ENCODE peak calls at places on chromosomes 6 and 20, in seven cellular contexts. Z is heart right ventricle, V is GM13977, D is lung, W is cardiac fibroblast, H is mesothelial cell of epicardium, B is glutamatergic neuron. P is an unnamed sample.

GRCh38 chr20:24910461-24910860 is 38.6 kb upstream of the CST7 start:
- DNase-seq in Z (no peak), B (no peak), D (peak; percentile 24), V (no peak), W (no peak), H (no peak), P (no peak)

GRCh38 chr20:49851991-49852390 is 39.4 kb downstream of the SLC9A8 start:
- DNase-seq in W (no peak), V (no peak), B (no peak), Z (peak; percentile 25), H (no peak), D (no peak), P (no peak)

GRCh38 chr6:168528457-168529095 is 87.6 kb downstream of the SMOC2 start:
- DNase-seq in W (peak; percentile 77), V (no peak), Z (no peak), B (no peak), D (no peak), H (no peak), P (no peak)

GRCh38 chr6:88164061-88164460 is 2.1 kb downstream of the CNR1 start:
- DNase-seq in B (peak; percentile 20), Z (no peak), D (no peak), W (no peak), H (no peak), V (no peak), P (no peak)

GRCh38 chr20:19081937-19082336 is 130.5 kb upstream of the SLC24A3 start:
- DNase-seq in B (no peak), V (no peak), H (no peak), D (no peak), Z (no peak), W (no peak), P (no peak)

GRCh38 chr6:114569643-114570042 is 226.8 kb upstream of the HS3ST5 start:
- DNase-seq in B (no peak), V (no peak), W (no peak), Z (no peak), H (no peak), D (no peak), P (no peak)

GRCh38 chr6:44041461-44042260 is 85.6 kb downstream of the MRPL14 start:
- DNase-seq in Z (no peak), B (no peak), D (no peak), V (no peak), H (no peak), W (peak; percentile 94), P (peak; percentile 98)

GRCh38 chr6:113488812-113489685 is 368.1 kb upstream of the MARCKS start:
- DNase-seq in V (no peak), H (no peak), B (no peak), W (no peak), Z (no peak), D (no peak), P (no peak)

GRCh38 chr6:39217177-39217864 is 12.0 kb downstream of the KCNK5 start:
- DNase-seq in H (no peak), D (no peak), Z (no peak), B (no peak), V (no peak), W (no peak), P (no peak)

GRCh38 chr6:166439366-166440091 is 56.8 kb upstream of the MPC1 start:
- DNase-seq in W (no peak), Z (no peak), V (no peak), D (no peak), H (no peak), B (peak; percentile 67), P (no peak)

GRCh38 chr6:115932481-115932880 is 128.2 kb downstream of the FRK start:
- DNase-seq in W (peak; percentile 5), D (no peak), Z (no peak), H (no peak), V (no peak), B (no peak), P (peak; percentile 92)

GRCh38 chr6:46254946-46255345 is 84.2 kb upstream of the ENPP5 start:
- DNase-seq in D (no peak), B (no peak), H (no peak), W (no peak), Z (no peak), V (no peak), P (no peak)

GRCh38 chr6:46248143-46248542 is 77.4 kb upstream of the ENPP5 start:
- DNase-seq in B (no peak), V (no peak), D (no peak), Z (no peak), W (no peak), H (no peak), P (no peak)

GRCh38 chr6:46255528-46255927 is 84.7 kb upstream of the ENPP5 start:
- DNase-seq in Z (no peak), W (no peak), H (no peak), V (no peak), B (no peak), D (no peak), P (no peak)

GRCh38 chr6:46254331-46254730 is 83.6 kb upstream of the ENPP5 start:
- DNase-seq in Z (no peak), H (no peak), D (no peak), B (no peak), V (no peak), W (no peak), P (peak; percentile 50)

DNA sequence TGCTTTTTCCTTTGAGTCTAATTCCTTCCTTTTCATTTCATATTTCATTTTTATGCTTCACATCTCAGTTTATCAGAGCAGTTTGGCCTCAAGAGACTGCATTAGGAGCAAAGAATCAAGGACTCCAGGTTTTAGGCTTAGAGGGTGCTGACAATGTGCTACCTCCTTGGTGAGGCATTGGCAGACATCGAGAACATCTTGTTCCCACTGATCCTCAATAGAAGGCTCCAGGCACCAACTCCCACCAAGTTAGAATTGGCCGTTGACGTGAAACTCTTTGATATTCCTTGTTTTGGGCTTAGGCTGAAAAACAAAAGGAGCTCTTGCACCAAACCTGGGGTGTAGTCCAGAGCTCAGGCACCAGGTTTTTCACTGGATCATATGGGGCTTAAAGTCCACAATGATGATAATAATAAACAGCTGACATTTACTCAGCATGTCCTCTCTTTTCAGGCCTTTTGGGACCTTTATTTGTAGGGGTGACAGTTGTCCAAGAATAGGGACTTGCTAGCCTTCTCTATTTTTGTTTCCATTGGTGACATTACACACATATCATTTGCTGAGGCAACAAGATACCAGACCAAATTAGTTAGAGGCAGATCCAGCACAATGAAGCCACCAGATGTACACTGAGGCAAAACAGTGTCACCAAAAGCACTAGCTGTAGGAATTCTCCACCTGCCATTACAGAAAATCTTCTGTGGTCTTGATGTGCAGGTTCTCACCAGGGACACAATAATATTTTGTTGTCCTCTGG is 81.0 kb upstream of the ENPP5 start:
- DNase-seq in W (no peak), B (no peak), D (no peak), Z (no peak), H (no peak), V (no peak), P (no peak)
- TF ChIP-seq CTCF in W (no peak), B (no peak), D (no peak), Z (no peak), H (no peak), V (no peak), P (no peak)

DNA sequence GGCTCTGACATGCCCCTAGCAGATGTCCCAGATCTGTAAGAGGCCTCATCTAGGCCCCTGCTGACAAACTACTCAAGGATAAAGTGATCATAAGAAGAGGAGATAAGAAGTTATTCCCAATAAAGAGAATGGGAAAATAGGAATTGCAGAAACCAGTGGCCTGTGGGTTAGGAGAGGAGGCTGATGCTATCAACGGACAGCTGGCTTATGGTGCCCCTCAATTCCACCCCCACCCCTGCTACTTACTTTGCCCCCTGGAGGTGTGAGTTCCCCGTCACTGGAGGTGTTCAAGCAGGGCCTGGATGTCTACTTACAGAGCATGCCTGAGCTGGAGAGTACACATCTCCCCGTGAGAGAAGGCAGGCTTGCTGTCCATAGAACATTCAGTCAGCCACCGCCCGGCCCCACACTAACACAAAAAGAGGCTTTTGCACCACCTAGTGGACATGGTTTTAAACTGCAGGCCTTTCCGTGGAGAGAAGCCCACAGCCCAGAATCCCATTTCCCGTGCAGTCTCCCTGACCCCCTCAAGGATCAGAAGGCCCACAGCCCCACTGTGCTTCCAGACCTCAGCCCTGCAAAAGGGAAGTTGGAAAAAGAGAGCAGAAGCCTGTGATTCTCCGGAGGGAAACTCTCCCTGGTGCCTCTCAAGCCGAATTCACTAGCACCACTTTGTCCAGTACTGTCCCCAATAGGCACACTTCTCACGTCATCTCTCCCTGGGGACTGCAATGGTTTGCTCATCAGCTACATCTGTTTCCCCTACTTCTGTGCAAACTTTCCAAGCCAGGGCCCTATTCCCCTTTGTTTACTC is 23.8 kb upstream of the BNIP5 start:
- DNase-seq in B (peak; percentile 80), V (peak; percentile 77), H (peak; percentile 79), W (peak; percentile 84), Z (peak; percentile 60), D (peak; percentile 77), P (peak; percentile 50)
- TF ChIP-seq CTCF in B (peak; percentile 85), V (peak; percentile 76), H (peak; percentile 83), W (peak; percentile 79), Z (peak; percentile 85), D (peak; percentile 84), P (peak; percentile 77)

DNA sequence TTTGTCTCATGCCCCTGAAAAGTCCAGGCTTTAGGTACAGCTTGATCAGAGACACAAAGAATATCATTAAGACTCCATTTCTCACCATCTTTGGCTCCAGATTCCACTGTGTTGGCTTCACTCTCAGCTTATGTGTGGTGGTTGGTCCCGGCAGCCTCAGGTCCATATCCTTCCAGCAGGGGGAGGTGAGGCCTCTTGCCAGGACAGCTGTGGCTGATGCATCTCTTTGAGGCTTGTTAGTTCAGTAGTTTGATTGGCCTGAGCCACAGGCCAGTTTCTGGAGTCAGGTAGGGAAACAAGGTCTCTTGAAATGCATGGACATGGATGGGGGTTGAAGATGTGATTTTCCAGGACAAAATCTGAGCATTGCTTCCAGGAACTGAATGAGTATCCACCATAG is 62.4 kb downstream of the JAG1 start:
- DNase-seq in B (peak; percentile 50), H (no peak), W (peak; percentile 72), D (no peak), Z (peak; percentile 48), V (peak; percentile 31), P (peak; percentile 63)
- TF ChIP-seq CTCF in B (peak; percentile 46), H (peak; percentile 18), W (peak; percentile 64), D (no peak), Z (peak; percentile 54), V (peak; percentile 61), P (peak; percentile 49)

DNA sequence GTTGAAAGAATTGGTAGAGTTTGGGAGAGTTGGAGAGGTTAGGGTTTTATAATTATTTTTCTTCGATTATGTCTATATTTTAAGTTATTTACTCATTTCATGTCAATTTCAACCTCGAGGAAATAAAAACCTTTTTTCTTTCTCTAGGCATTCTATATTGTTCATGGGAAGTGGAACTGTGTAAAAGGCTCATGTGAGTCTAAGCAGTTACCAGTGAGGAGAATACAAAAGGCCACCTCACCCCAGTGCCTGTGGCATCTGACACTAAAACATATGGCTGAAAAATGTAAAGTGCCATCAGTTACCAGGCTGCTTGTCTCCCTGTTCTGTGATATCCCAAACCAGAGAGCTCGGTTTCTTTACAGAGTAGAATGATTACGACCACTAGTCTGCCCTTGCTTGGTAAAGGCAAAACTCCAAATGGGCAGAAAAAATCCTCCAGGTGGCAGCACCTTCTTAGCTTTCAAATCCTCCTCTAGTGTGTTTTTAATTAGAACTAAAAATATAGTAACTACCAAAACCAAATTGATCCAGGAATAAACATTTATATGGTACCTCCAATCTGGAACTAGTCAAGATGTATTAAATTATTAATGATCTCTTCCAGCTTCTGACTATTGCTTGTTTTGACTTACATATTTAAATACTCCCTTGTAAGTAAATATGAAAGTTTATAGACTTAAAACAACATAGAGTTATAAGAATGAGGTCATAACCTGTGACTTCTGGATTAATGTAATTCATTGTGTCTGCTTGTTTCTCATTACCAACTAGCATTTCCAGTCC is 122.6 kb upstream of the MCHR2 start:
- DNase-seq in V (peak; percentile 21), Z (no peak), H (peak; percentile 47), W (peak; percentile 86), B (peak; percentile 51), D (no peak), P (peak; percentile 89)
- TF ChIP-seq CTCF in V (peak; percentile 64), Z (peak; percentile 65), H (peak; percentile 64), W (peak; percentile 74), B (peak; percentile 82), D (no peak), P (peak; percentile 69)

GRCh38 chr6:13494137-13494536 is 6.7 kb upstream of the GFOD1 start:
- DNase-seq in B (no peak), V (no peak), D (no peak), H (no peak), W (no peak), Z (no peak), P (no peak)
- TF ChIP-seq CTCF in B (no peak), V (no peak), D (no peak), H (no peak), W (no peak), Z (no peak), P (no peak)